ENCODE peak calls at places on chromosomes 16 and 17, in ten cellular contexts. W is CD4-positive, alpha-beta memory T cell; E is AG04450; V is mesenchymal stem cell; N is mesendoderm; O is uterus; M is CD8-positive, alpha-beta memory T cell; A is lower lobe of right lung; B is MM.1S; U is upper lobe of left lung. J is an unnamed sample.

GRCh38 chr17:63537991-63538692 is 12.1 kb upstream of the DCAF7 start:
- DNase-seq in B (no peak), N (no peak), V (no peak), E (no peak), A (peak; percentile 41), M (peak; percentile 7), U (no peak), W (no peak), O (no peak), J (no peak)

GRCh38 chr17:38672788-38673713 is 1.7 kb downstream of the EPOP start:
- DNase-seq in E (no peak), A (no peak), O (no peak), V (no peak), N (peak; percentile 27), M (no peak), W (no peak), B (no peak), U (no peak), J (no peak)

GRCh38 chr17:31497431-31497830 is 106.0 kb downstream of the RAB11FIP4 start:
- DNase-seq in O (no peak), W (no peak), M (no peak), V (no peak), B (no peak), N (no peak), E (no peak), U (no peak), A (no peak), J (no peak)

GRCh38 chr16:77469639-77470038 is 34.8 kb upstream of the ADAMTS18 start:
- DNase-seq in V (no peak), W (no peak), N (no peak), U (no peak), M (no peak), A (no peak), B (no peak), O (no peak), E (no peak), J (no peak)

GRCh38 chr16:12901597-12902436 is at the start of gene SHISA9:
- DNase-seq in A (no peak), M (no peak), O (no peak), V (no peak), N (peak; percentile 42), W (no peak), E (no peak), B (no peak), U (no peak), J (peak; percentile 24)

GRCh38 chr17:56679767-56680422 is 86.4 kb downstream of the NOG start:
- DNase-seq in B (no peak), V (peak; percentile 57), U (no peak), M (no peak), A (no peak), W (no peak), E (no peak), N (peak; percentile 53), O (no peak), J (no peak)

GRCh38 chr17:2071024-2071385 is 16.1 kb downstream of the HIC1 start:
- DNase-seq in E (no peak), V (no peak), M (no peak), U (no peak), A (no peak), N (no peak), B (no peak), W (no peak), O (no peak), J (no peak)

GRCh38 chr17:73391331-73392265 is 79.8 kb upstream of the CDC42EP4 start:
- DNase-seq in B (no peak), N (no peak), A (peak; percentile 29), M (no peak), W (no peak), E (no peak), V (no peak), O (no peak), U (no peak), J (no peak)

GRCh38 chr17:56820207-56820606 is 13.5 kb downstream of the C17orf67 start:
- DNase-seq in N (no peak), V (no peak), B (no peak), U (no peak), M (no peak), A (no peak), E (no peak), W (no peak), O (no peak), J (no peak)

GRCh38 chr17:37327341-37328090 is 48.3 kb upstream of the C17orf78 start:
- DNase-seq in N (no peak), O (no peak), W (no peak), E (peak; percentile 72), A (no peak), B (no peak), M (no peak), U (no peak), V (peak; percentile 91), J (no peak)

GRCh38 chr16:88533381-88533831 is 36.8 kb upstream of the ZC3H18 start:
- DNase-seq in W (no peak), A (peak; percentile 57), E (peak; percentile 20), U (no peak), N (peak; percentile 70), V (peak; percentile 32), M (no peak), O (no peak), B (no peak), J (no peak)

GRCh38 chr16:19071811-19072777 is 4.7 kb downstream of the COQ7 start:
- DNase-seq in W (peak; percentile 34), E (no peak), U (peak; percentile 69), N (peak; percentile 75), M (peak; percentile 21), V (peak; percentile 68), A (peak; percentile 70), B (peak; percentile 48), O (no peak), J (peak; percentile 39)

GRCh38 chr16:47387026-47387734 is 73.7 kb downstream of the ITFG1 start:
- DNase-seq in M (no peak), W (no peak), O (no peak), A (no peak), N (no peak), U (no peak), B (no peak), V (no peak), E (no peak), J (no peak)

GRCh38 chr16:24996301-24996700 is 18.9 kb downstream of the ARHGAP17 start:
- DNase-seq in O (no peak), E (no peak), M (no peak), A (no peak), U (no peak), N (no peak), W (no peak), V (no peak), B (no peak), J (no peak)

GRCh38 chr16:24993722-24994686 is 21.2 kb downstream of the ARHGAP17 start:
- DNase-seq in B (no peak), O (no peak), M (no peak), E (peak; percentile 81), N (peak; percentile 24), A (no peak), U (no peak), W (no peak), V (peak; percentile 93), J (no peak)

GRCh38 chr16:24995469-24995868 is 19.7 kb downstream of the ARHGAP17 start:
- DNase-seq in W (no peak), U (no peak), M (no peak), A (no peak), B (no peak), N (no peak), O (no peak), V (no peak), E (no peak), J (no peak)

GRCh38 chr16:24996731-24997130 is 18.4 kb downstream of the ARHGAP17 start:
- DNase-seq in B (no peak), U (no peak), A (no peak), O (no peak), W (no peak), E (no peak), V (no peak), M (no peak), N (no peak), J (no peak)

DNA sequence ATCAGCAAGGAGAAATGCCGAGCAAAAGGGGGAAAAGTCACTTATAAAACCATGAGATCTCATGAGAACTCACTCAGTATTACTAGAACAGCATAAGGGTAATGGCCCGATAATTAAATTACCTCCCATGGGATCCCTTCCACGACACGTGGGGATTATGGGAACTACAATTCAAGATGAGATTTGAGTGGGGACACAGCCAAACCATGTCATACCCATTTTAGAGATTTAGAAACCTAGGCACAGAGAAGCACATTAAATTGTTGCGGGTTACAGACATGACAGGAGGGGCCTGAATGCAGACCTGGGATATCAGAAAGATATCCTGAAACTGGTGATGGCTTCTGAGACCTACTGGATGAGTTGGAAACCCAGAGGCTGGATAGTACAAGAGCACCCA is 20.1 kb downstream of the ARHGAP17 start:
- DNase-seq in N (no peak), E (no peak), M (no peak), B (no peak), U (no peak), W (no peak), V (no peak), A (no peak), O (no peak), J (no peak)
- H3K4me3 ChIP-seq in N (no peak overlapping the region), E (no peak overlapping the region), M (no peak overlapping the region), B (no peak overlapping the region), U (no peak overlapping the region), W (no peak overlapping the region), V (no peak overlapping the region), A (no peak overlapping the region), O (no peak overlapping the region), J (no peak overlapping the region)

GRCh38 chr17:45948881-45949624 is 50.0 kb upstream of the STH start:
- DNase-seq in O (peak; percentile 54), A (peak; percentile 80), B (peak; percentile 76), V (peak; percentile 76), N (peak; percentile 86), M (peak; percentile 22), W (peak; percentile 32), E (peak; percentile 4), U (peak; percentile 78), J (peak; percentile 64)
- H3K27me3 ChIP-seq in O (no peaks in the 10 kb centered on the region), A (peaks cover 22% of the 10 kb centered on the region), B (peaks cover 3% of the 10 kb centered on the region), V (peaks cover 43% of the 10 kb centered on the region), N (no peaks in the 10 kb centered on the region), M (peaks cover 11% of the 10 kb centered on the region), W (peaks cover 3% of the 10 kb centered on the region), E (peaks cover 35% of the 10 kb centered on the region), U (no peaks in the 10 kb centered on the region), J (peaks cover 8% of the 10 kb centered on the region)

DNA sequence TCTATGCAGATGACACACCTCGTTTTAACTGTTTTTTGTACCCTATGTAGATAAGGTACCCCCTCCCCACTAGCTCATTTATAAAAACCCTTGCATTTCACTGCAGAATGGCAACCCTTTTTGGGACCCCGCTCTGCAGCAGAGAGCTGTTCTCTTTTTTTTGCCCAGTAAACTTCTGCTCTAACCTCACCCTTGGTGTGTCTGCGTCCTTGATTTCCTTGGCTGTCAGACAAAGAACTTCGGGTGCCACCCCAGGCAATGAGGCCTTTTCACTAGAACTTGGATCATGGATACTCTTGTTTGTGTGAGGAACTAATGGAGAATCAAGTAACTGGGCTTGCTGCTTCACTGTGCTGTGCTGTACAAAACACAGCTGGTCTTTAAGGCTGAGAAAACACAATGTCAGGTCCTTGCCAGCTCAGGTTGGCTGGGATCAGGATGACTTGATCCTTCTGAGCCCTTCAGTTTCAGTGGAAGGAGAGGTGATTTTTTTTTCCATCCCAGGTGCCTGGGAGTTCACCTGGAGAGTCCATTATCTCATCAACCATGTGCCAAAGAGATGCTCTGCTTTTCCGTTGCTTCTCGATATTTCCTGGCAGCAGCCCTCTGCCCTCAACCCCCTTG is 133.1 kb upstream of the FAM20A start:
- DNase-seq in V (no peak), A (no peak), M (no peak), O (no peak), B (no peak), W (no peak), E (no peak), N (no peak), U (no peak), J (no peak)
- H3K27ac ChIP-seq in V (no peak overlapping the region), A (no peak overlapping the region), M (no peak overlapping the region), O (peak overlapping the region; percentile 45), B (no peak overlapping the region), W (no peak overlapping the region), E (peak overlapping the region; percentile 49), N (peak overlapping the region; percentile 97), U (no peak overlapping the region), J (no peak overlapping the region)

GRCh38 chr17:30292490-30292858 is 730 bp upstream of the BLMH start:
- DNase-seq in V (no peak), A (no peak), N (no peak), W (no peak), O (no peak), U (no peak), B (no peak), E (no peak), M (no peak), J (no peak)
- H3K4me3 ChIP-seq in V (peak overlapping the region; percentile 94), A (peak overlapping the region; percentile 88), N (peak overlapping the region; percentile 65), W (peak overlapping the region; percentile 77), O (peak overlapping the region; percentile 93), U (peak overlapping the region; percentile 97), B (peak overlapping the region; percentile 91), E (peak overlapping the region; percentile 79), M (peak overlapping the region; percentile 74), J (peak overlapping the region; percentile 77)